ENCODE peak calls at places on chromosomes 13 and 19, in seven cellular contexts. A is mesenchymal stem cell, C is PC-3, I is GM12878, W is PC-9, Q is neural progenitor cell, Z is MM.1S. H is an unnamed sample.

GRCh38 chr19:11208526-11209471 is 11.5 kb upstream of the KANK2 start:
- DNase-seq in W (no peak), A (peak; percentile 50), Q (no peak), Z (no peak), C (no peak), I (no peak), H (no peak)

GRCh38 chr13:25911020-25911419 is 140.8 kb downstream of the SHISA2 start:
- DNase-seq in Z (no peak), A (no peak), Q (peak; percentile 93), W (no peak), I (no peak), C (no peak), H (no peak)

GRCh38 chr19:39996218-39996810 is 546 bp upstream of the ZNF546 start:
- DNase-seq in I (peak; percentile 17), Q (no peak), A (peak; percentile 82), Z (peak; percentile 29), W (no peak), C (peak; percentile 49), H (peak; percentile 31)

GRCh38 chr13:111665691-111666095 is 345.3 kb downstream of the TEX29 start:
- DNase-seq in I (no peak), C (no peak), A (no peak), W (no peak), Q (no peak), Z (no peak), H (no peak)

GRCh38 chr13:109336730-109337129 is 449.7 kb downstream of the IRS2 start:
- DNase-seq in I (no peak), Q (no peak), W (peak; percentile 37), C (peak; percentile 62), A (peak; percentile 56), Z (no peak), H (no peak)

GRCh38 chr19:10431254-10431942 is 11.1 kb downstream of the PDE4A start:
- DNase-seq in W (no peak), I (peak; percentile 61), Q (no peak), Z (no peak), A (no peak), C (peak; percentile 37), H (no peak)

GRCh38 chr13:24039621-24040475 is 120.7 kb upstream of the SPATA13 start:
- DNase-seq in Z (no peak), W (no peak), A (no peak), I (peak; percentile 48), Q (no peak), C (no peak), H (no peak)

GRCh38 chr13:78586706-78587105 is 16.6 kb downstream of the POU4F1 start:
- DNase-seq in W (no peak), I (no peak), A (no peak), Z (no peak), Q (peak; percentile 91), C (no peak), H (no peak)

DNA sequence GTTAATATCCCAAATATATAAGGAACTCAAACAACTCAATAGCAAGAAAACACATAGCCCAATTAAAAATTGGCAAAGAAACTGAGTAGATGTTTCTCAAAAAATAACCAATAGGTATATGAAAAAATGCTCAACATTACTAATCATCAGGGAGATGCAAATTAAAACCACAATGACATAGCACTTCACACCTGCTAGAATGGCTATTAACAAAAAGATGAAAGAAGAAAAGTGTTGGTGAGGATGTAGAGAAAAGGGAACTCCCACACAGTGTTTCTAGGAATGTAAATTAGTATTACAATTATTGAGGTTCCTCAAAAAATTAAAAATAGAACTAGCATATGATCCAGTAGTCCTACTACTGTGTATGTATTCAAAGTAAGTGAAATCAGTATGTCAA is 1212.8 kb downstream of the DIAPH3 start:
- DNase-seq in A (no peak), Z (no peak), Q (no peak), I (no peak), C (no peak), W (no peak), H (no peak)
- H3K4me2 ChIP-seq in A (no peak overlapping the region), Z (no peak overlapping the region), Q (no peak overlapping the region), I (no peak overlapping the region), C (no peak overlapping the region), W (no peak overlapping the region), H (no peak overlapping the region)

GRCh38 chr13:75444016-75444415 is 38.0 kb downstream of the TBC1D4 start:
- DNase-seq in Q (no peak), Z (no peak), C (no peak), W (no peak), I (no peak), A (no peak), H (no peak)

GRCh38 chr13:75446874-75447273 is 35.1 kb downstream of the TBC1D4 start:
- DNase-seq in Z (no peak), C (no peak), A (no peak), I (no peak), W (no peak), Q (no peak), H (no peak)

GRCh38 chr13:75443356-75443958 is 38.5 kb downstream of the TBC1D4 start:
- DNase-seq in Q (no peak), I (no peak), A (no peak), W (no peak), C (no peak), Z (no peak), H (no peak)

GRCh38 chr13:75447493-75447892 is 34.5 kb downstream of the TBC1D4 start:
- DNase-seq in A (no peak), W (no peak), Z (no peak), C (no peak), I (no peak), Q (no peak), H (no peak)

DNA sequence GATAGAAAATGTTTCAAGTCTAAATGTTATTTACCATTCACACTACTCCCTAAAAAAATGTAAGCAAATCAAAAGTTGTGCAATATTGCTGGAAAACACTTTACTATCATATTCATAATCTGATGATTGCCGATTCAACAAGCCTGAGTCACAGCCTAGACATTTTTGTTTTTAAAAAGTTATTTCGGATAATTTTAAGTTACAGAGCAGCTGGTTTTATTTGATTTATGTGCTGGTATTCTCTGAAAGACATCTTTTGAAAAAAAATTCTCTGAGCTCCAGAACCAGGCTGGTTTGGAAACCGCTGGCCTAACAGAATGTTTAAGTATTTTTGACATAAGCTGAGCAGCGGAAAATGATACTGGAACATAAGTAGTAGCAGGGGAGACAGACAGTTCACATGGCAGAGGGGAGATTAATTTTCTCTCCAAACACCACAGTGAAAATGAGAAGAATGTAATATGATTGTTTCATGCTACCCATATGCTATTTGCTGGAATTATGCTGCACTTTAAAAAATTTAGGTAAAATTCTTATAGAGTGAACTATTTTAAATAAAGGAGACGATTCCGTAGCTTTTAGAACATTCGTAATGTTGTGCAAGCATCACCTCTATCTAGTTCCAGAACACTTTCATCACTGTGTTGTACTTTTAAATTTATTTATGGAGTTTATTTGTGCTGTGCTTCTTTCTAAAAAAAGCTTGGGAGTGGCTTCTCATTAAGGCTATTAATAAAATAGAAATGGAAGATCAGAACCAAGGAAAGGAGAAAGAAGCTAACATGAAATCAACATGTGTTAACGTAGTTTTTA is 36.0 kb downstream of the TBC1D4 start:
- DNase-seq in Q (no peak), C (peak; percentile 34), I (no peak), Z (no peak), A (peak; percentile 27), W (no peak), H (no peak)
- H3K27ac ChIP-seq in Q (no peak overlapping the region), C (no peak overlapping the region), I (no peak overlapping the region), Z (no peak overlapping the region), A (no peak overlapping the region), W (no peak overlapping the region), H (peak overlapping the region; percentile 8)

GRCh38 chr13:51977606-51978005 is 33.6 kb downstream of the ATP7B start:
- DNase-seq in C (no peak), Q (no peak), W (no peak), I (no peak), Z (no peak), A (no peak), H (no peak)

GRCh38 chr13:51976423-51976822 is 34.8 kb downstream of the ATP7B start:
- DNase-seq in W (no peak), I (no peak), Z (no peak), Q (no peak), C (peak; percentile 18), A (no peak), H (no peak)

GRCh38 chr13:51976890-51977289 is 34.4 kb downstream of the ATP7B start:
- DNase-seq in Q (no peak), A (no peak), C (no peak), W (no peak), Z (no peak), I (no peak), H (no peak)

GRCh38 chr13:51971520-51972426 is 39.5 kb downstream of the ATP7B start:
- DNase-seq in C (no peak), A (no peak), Z (no peak), W (no peak), I (no peak), Q (no peak), H (no peak)

DNA sequence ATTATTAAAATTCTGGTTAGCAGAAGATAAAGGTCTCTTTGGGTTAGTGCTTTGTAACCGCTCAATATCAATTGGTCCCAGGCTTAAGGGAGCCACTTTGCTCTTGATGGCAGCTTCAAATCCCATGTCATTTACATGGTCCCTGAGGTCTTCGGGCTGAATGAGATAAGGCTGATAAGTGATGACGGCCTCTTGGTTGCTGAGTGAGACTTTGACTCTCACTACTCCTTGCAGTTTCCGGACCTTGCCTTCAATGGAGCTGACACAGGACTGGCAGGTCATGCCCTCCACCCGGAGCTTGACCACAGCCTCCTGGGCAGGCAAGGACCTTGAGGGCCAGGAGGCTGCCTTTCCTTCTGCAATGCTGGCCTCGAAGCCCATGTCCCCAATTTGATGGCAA is 36.8 kb downstream of the ATP7B start:
- DNase-seq in I (no peak), A (no peak), W (no peak), Z (no peak), C (no peak), Q (no peak), H (no peak)
- H3K4me1 ChIP-seq in I (no peaks in the 10 kb centered on the region), A (no peaks in the 10 kb centered on the region), W (no peaks in the 10 kb centered on the region), Z (no peaks in the 10 kb centered on the region), C (no peaks in the 10 kb centered on the region), Q (no peaks in the 10 kb centered on the region), H (peaks cover 4% of the 10 kb centered on the region)

GRCh38 chr13:31209819-31210209 is 10.0 kb downstream of the B3GLCT start:
- DNase-seq in C (no peak), I (no peak), Z (no peak), W (no peak), A (no peak), Q (no peak), H (no peak)

GRCh38 chr13:31209172-31209818 is 9.5 kb downstream of the B3GLCT start:
- DNase-seq in Z (no peak), Q (peak; percentile 69), A (peak; percentile 46), C (no peak), I (no peak), W (no peak), H (peak; percentile 43)

GRCh38 chr13:31204592-31204991 is 4.8 kb downstream of the B3GLCT start:
- DNase-seq in A (peak; percentile 64), W (no peak), Q (no peak), Z (no peak), C (peak; percentile 68), I (no peak), H (peak; percentile 35)

GRCh38 chr13:31207630-31208549 is 8.1 kb downstream of the B3GLCT start:
- DNase-seq in Z (no peak), C (no peak), I (no peak), W (no peak), A (no peak), Q (peak; percentile 25), H (peak; percentile 28)

DNA sequence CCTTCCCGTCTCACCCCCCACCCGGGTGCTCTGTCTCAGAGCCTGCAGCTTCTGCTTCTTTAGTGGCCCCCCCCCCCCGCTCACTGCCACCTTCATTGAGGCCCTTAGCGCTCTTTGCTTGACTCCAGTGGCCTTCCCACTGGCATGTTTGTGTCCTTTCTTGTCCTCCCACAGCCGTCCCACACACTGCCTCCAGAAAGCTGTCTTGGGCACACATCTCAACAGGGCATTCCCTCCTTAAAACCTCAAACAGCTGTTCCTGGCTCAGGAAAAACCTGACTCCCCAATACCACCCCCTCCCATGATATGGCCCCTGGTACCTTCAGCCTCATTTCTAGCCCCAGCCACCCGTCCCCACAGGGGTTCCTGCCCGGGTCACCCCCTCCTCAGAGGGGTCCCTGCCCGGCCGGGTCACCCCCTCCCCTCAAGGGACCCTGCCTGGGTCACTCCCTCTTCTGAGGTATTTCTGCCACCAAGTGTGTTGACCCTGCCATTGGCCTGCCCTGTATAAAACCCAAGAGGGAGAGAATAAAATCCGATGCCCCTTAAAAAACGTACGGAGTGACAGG is 8.9 kb downstream of the B3GLCT start:
- DNase-seq in C (no peak), A (no peak), Q (no peak), I (no peak), W (no peak), Z (no peak), H (no peak)
- H3K4me2 ChIP-seq in C (no peak overlapping the region), A (no peak overlapping the region), Q (peak overlapping the region; percentile 50), I (no peak overlapping the region), W (no peak overlapping the region), Z (no peak overlapping the region), H (no peak overlapping the region)